ENCODE peak calls at places on chromosomes 6 and 20, in seven cellular contexts. U is neuronal stem cell, F is IMR-90, B is mesendoderm, Q is mesenchymal stem cell, S is H9, Z is trophoblast cell. A is an unnamed sample.

GRCh38 chr20:51327251-51327841 is 215.2 kb downstream of the NFATC2 start:
- DNase-seq in U (no peak), F (peak; percentile 97), B (no peak), Q (peak; percentile 96), S (no peak), Z (no peak), A (no peak)

GRCh38 chr6:134546962-134547645 is 229.2 kb upstream of the SGK1 start:
- DNase-seq in U (no peak), F (no peak), B (no peak), Q (no peak), S (no peak), Z (no peak), A (no peak)

GRCh38 chr6:72084992-72085569 is 198.7 kb downstream of the RIMS1 start:
- DNase-seq in U (peak; percentile 15), F (peak; percentile 18), B (peak; percentile 14), Q (peak; percentile 22), S (no peak), Z (no peak), A (no peak)

GRCh38 chr6:13762648-13763441 is 51.2 kb upstream of the RANBP9 start:
- DNase-seq in U (no peak), F (peak; percentile 90), B (no peak), Q (peak; percentile 97), S (no peak), Z (no peak), A (no peak)

GRCh38 chr6:100453701-100454521 is 10.8 kb downstream of the SIM1 start:
- DNase-seq in U (peak; percentile 56), F (no peak), B (peak; percentile 84), Q (peak; percentile 24), S (peak; percentile 82), Z (peak; percentile 53), A (peak; percentile 76)

GRCh38 chr6:25041676-25042598 is 106.2 kb upstream of the RIPOR2 start:
- DNase-seq in U (no peak), F (no peak), B (no peak), Q (no peak), S (no peak), Z (no peak), A (no peak)

GRCh38 chr6:35486005-35486925 is 10.6 kb downstream of the TEAD3 start:
- DNase-seq in U (no peak), F (no peak), B (peak; percentile 93), Q (peak; percentile 60), S (peak; percentile 92), Z (peak; percentile 97), A (peak; percentile 95)

GRCh38 chr6:130632288-130632687 is 194.9 kb upstream of the SMLR1 start:
- DNase-seq in U (no peak), F (no peak), B (no peak), Q (no peak), S (no peak), Z (peak; percentile 3), A (no peak)

GRCh38 chr6:48080227-48081009 is 30.6 kb downstream of the PTCHD4 start:
- DNase-seq in U (no peak), F (no peak), B (no peak), Q (no peak), S (no peak), Z (no peak), A (no peak)

GRCh38 chr6:27133281-27134227 is 113.9 kb upstream of the PRSS16 start:
- DNase-seq in U (no peak), F (peak; percentile 78), B (peak; percentile 92), Q (peak; percentile 91), S (peak; percentile 79), Z (peak; percentile 80), A (peak; percentile 81)
- H2BK120ac ChIP-seq in U (no peak overlapping the region), F (peak overlapping the region; percentile 1), B (no peak overlapping the region), Q (peak overlapping the region; percentile 61), S (no peak overlapping the region), Z (peak overlapping the region; percentile 11), A (no peak overlapping the region)

GRCh38 chr6:121526282-121526681 is 90.8 kb downstream of the GJA1 start:
- DNase-seq in U (no peak), F (no peak), B (no peak), Q (no peak), S (no peak), Z (no peak), A (no peak)

GRCh38 chr6:121522265-121522664 is 86.8 kb downstream of the GJA1 start:
- DNase-seq in U (no peak), F (peak; percentile 96), B (peak; percentile 11), Q (peak; percentile 94), S (no peak), Z (peak; percentile 53), A (no peak)

GRCh38 chr6:121522771-121523386 is 87.4 kb downstream of the GJA1 start:
- DNase-seq in U (no peak), F (peak; percentile 35), B (no peak), Q (peak; percentile 67), S (no peak), Z (no peak), A (no peak)

GRCh38 chr6:121521164-121521555 is 85.7 kb downstream of the GJA1 start:
- DNase-seq in U (no peak), F (peak; percentile 0), B (peak; percentile 75), Q (no peak), S (no peak), Z (no peak), A (no peak)

GRCh38 chr6:121523628-121524027 is 88.2 kb downstream of the GJA1 start:
- DNase-seq in U (no peak), F (peak; percentile 14), B (peak; percentile 7), Q (peak; percentile 38), S (no peak), Z (no peak), A (no peak)
- H2BK120ac ChIP-seq in U (no peak overlapping the region), F (peak overlapping the region; percentile 96), B (no peak overlapping the region), Q (peak overlapping the region; percentile 37), S (no peak overlapping the region), Z (no peak overlapping the region), A (no peak overlapping the region)

GRCh38 chr6:104566411-104566810 is 293.3 kb downstream of the HACE1 start:
- DNase-seq in U (no peak), F (no peak), B (no peak), Q (no peak), S (no peak), Z (peak; percentile 15), A (no peak)
- H2BK120ac ChIP-seq in U (no peak overlapping the region), F (no peak overlapping the region), B (no peak overlapping the region), Q (no peak overlapping the region), S (no peak overlapping the region), Z (no peak overlapping the region), A (no peak overlapping the region)

DNA sequence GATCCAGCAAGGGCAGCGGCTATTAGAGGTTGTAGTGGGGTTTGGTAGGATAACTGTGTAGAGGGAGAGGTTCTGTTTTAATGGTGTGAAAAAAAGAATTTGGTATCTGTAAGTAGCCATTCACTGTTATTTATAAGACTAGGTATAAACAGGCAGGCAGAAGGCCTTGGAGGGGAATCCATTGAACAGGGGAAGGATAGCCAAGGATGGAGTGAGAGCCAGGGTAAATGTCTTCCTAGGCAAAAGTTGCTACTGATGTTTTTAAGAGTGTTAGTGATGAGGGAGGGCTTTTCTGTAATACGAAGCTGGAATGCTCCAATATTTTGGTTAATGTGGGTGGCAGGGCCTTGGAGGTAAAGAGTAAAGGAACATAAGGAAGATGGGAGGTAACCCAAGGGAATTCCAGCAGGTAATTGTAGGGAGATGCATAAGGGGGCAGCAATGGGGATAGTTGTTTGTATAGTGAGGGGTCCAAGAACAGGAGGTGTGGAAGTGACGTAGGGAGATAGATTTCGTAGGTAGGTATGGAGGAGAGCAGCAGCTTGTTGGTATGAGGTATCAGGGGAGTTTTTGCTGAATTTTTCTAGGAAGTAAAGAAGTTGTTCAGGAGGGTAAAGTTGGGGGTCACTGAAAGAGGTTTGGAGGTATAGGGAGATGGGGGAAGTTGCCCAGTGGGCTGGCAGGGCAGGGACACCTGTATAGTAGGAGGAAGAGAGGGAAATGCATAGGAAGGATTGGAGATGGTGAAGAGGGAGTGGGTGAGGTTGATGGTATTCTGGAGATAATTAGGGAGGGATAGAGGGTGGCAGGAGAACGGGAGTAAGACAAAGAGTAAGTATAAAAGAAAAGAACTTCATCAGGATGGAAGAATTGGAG is 752.4 kb upstream of the ADGRB3 start:
- DNase-seq in U (no peak), F (no peak), B (no peak), Q (no peak), S (no peak), Z (no peak), A (no peak)
- H2BK120ac ChIP-seq in U (no peak overlapping the region), F (no peak overlapping the region), B (no peak overlapping the region), Q (peak overlapping the region; percentile 58), S (no peak overlapping the region), Z (peak overlapping the region; percentile 55), A (no peak overlapping the region)

GRCh38 chr20:1569417-1569861 is 11.9 kb upstream of the SIRPD start:
- DNase-seq in U (no peak), F (peak; percentile 9), B (no peak), Q (no peak), S (no peak), Z (no peak), A (no peak)
- H2BK120ac ChIP-seq in U (no peak overlapping the region), F (no peak overlapping the region), B (no peak overlapping the region), Q (no peak overlapping the region), S (no peak overlapping the region), Z (no peak overlapping the region), A (no peak overlapping the region)

DNA sequence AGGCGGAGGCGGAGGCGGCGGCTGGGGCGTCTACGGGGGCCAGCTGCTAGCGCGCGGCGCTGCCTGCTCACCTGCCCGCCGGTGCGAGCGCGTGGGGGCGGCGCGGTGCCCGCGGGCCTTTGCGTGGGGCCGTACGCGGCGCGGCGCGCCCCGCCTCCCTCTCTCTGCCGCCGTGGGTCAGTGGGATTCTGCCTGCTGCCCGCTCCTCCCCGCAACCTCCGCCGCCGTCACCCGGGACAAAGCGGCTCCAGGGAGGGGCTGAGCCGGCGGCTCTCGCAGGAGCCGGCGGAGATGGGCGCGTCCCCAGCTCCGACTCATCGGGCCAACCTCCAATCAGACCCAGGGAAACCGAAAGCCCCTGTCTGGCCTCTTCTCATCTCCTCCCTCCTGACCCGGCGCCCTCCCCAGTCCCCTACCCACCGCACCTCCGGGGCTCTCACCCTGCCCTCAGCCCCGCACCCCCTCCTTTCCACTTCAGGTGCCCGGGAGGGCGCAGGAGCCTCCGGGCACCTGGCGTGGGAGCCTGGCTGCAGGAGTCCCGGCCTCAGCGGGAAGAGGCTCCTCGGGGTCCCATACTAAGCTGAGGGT is at the start of gene RCAN2:
- DNase-seq in U (peak; percentile 75), F (peak; percentile 8), B (peak; percentile 92), Q (peak; percentile 61), S (peak; percentile 91), Z (peak; percentile 12), A (peak; percentile 85)
- H2BK120ac ChIP-seq in U (no peak within 1 kb of the TSS), F (no peak within 1 kb of the TSS), B (no peak within 1 kb of the TSS), Q (no peak within 1 kb of the TSS), S (no peak within 1 kb of the TSS), Z (peak within 1 kb of the TSS; percentile 60), A (no peak within 1 kb of the TSS)

DNA sequence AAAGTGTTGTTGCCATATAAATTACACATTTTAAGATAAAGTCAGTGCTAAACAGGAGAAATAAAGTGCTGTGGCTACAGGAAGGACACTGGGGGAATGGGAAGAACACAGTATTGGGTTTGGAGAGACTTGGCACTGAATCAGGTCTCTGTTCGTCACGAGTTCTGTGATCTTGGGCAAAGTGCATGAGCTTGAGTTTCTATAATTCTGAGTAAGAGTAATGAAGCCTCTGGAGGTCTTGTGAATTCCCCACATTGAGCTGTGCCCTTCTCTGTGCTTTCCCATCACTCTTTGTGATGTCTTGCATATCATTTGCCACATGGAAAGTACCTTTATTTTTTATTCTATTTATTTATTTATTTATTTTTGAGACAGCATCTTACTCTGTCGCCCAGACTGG is 16.8 kb upstream of the EEF1A1 start:
- DNase-seq in U (no peak), F (no peak), B (no peak), Q (no peak), S (no peak), Z (no peak), A (no peak)
- H2BK120ac ChIP-seq in U (no peak overlapping the region), F (no peak overlapping the region), B (no peak overlapping the region), Q (no peak overlapping the region), S (no peak overlapping the region), Z (no peak overlapping the region), A (no peak overlapping the region)